ENCODE peak calls at places on chromosomes 4 and X, in ten cellular contexts. One of them, this sample, is unnamed.
A peak's percentile ranks its signal among the peaks of the same experiment; 100 is the strongest.

GRCh38 chr4:150032541-150032940 is 45.7 kb upstream of the DCLK2 start:
- DNase-seq in T-helper 2 cell: no peak
- DNase-seq in NCI-H1105: no peak
- DNase-seq in NCI-H226: no peak
- DNase-seq in hypothalamus: no peak
- DNase-seq in glutamatergic neuron: no peak
- DNase-seq in CD8-positive, alpha-beta memory T cell: no peak
- DNase-seq in substantia nigra: no peak
- DNase-seq in astrocyte of the spinal cord: no peak
- DNase-seq in H54: no peak
- DNase-seq in this sample: no peak

GRCh38 chrX:13487731-13488505 is 81.5 kb upstream of the EGFL6 start:
- DNase-seq in substantia nigra: no peak
- DNase-seq in NCI-H1105: peak; percentile 55
- DNase-seq in NCI-H226: peak; percentile 77
- DNase-seq in glutamatergic neuron: no peak
- DNase-seq in CD8-positive, alpha-beta memory T cell: peak; percentile 44
- DNase-seq in H54: no peak
- DNase-seq in astrocyte of the spinal cord: peak; percentile 85
- DNase-seq in hypothalamus: peak; percentile 0
- DNase-seq in T-helper 2 cell: peak; percentile 64
- DNase-seq in this sample: peak; percentile 48

GRCh38 chrX:152588206-152588605 is 49.5 kb upstream of the GABRQ start:
- DNase-seq in glutamatergic neuron: no peak
- DNase-seq in astrocyte of the spinal cord: peak; percentile 0
- DNase-seq in hypothalamus: no peak
- DNase-seq in NCI-H1105: no peak
- DNase-seq in substantia nigra: no peak
- DNase-seq in NCI-H226: no peak
- DNase-seq in H54: no peak
- DNase-seq in T-helper 2 cell: no peak
- DNase-seq in CD8-positive, alpha-beta memory T cell: no peak
- DNase-seq in this sample: no peak

GRCh38 chr4:41122309-41122708 is 92.0 kb downstream of the APBB2 start:
- DNase-seq in CD8-positive, alpha-beta memory T cell: no peak
- DNase-seq in H54: no peak
- DNase-seq in hypothalamus: no peak
- DNase-seq in NCI-H1105: no peak
- DNase-seq in glutamatergic neuron: no peak
- DNase-seq in NCI-H226: no peak
- DNase-seq in T-helper 2 cell: no peak
- DNase-seq in astrocyte of the spinal cord: no peak
- DNase-seq in substantia nigra: no peak
- DNase-seq in this sample: no peak

GRCh38 chr4:1044469-1045192 is 33.2 kb downstream of the FGFRL1 start:
- DNase-seq in CD8-positive, alpha-beta memory T cell: no peak
- DNase-seq in hypothalamus: no peak
- DNase-seq in glutamatergic neuron: peak; percentile 14
- DNase-seq in substantia nigra: no peak
- DNase-seq in NCI-H1105: no peak
- DNase-seq in astrocyte of the spinal cord: no peak
- DNase-seq in H54: no peak
- DNase-seq in T-helper 2 cell: no peak
- DNase-seq in NCI-H226: no peak
- DNase-seq in this sample: no peak

GRCh38 chr4:38857354-38858096 is 908 bp upstream of the TLR6 start:
- DNase-seq in NCI-H1105: no peak
- DNase-seq in CD8-positive, alpha-beta memory T cell: no peak
- DNase-seq in H54: peak; percentile 40
- DNase-seq in substantia nigra: no peak
- DNase-seq in glutamatergic neuron: no peak
- DNase-seq in hypothalamus: no peak
- DNase-seq in astrocyte of the spinal cord: peak; percentile 96
- DNase-seq in NCI-H226: peak; percentile 83
- DNase-seq in T-helper 2 cell: no peak
- DNase-seq in this sample: peak; percentile 67

GRCh38 chrX:27078371-27078770 is 384.8 kb downstream of the PPP4R3C start:
- DNase-seq in astrocyte of the spinal cord: no peak
- DNase-seq in NCI-H226: no peak
- DNase-seq in glutamatergic neuron: no peak
- DNase-seq in hypothalamus: no peak
- DNase-seq in H54: no peak
- DNase-seq in substantia nigra: no peak
- DNase-seq in T-helper 2 cell: no peak
- DNase-seq in NCI-H1105: no peak
- DNase-seq in CD8-positive, alpha-beta memory T cell: no peak
- DNase-seq in this sample: no peak

GRCh38 chr4:126264839-126265238 is 950.1 kb downstream of the FAT4 start:
- DNase-seq in NCI-H1105: no peak
- DNase-seq in NCI-H226: peak; percentile 48
- DNase-seq in hypothalamus: no peak
- DNase-seq in T-helper 2 cell: no peak
- DNase-seq in H54: peak; percentile 1
- DNase-seq in astrocyte of the spinal cord: peak; percentile 50
- DNase-seq in substantia nigra: no peak
- DNase-seq in CD8-positive, alpha-beta memory T cell: no peak
- DNase-seq in glutamatergic neuron: no peak
- DNase-seq in this sample: no peak

GRCh38 chr4:120070191-120070590 is 3.5 kb upstream of the MAD2L1 start:
- DNase-seq in H54: no peak
- DNase-seq in NCI-H1105: no peak
- DNase-seq in glutamatergic neuron: no peak
- DNase-seq in T-helper 2 cell: no peak
- DNase-seq in astrocyte of the spinal cord: peak; percentile 61
- DNase-seq in substantia nigra: no peak
- DNase-seq in hypothalamus: no peak
- DNase-seq in CD8-positive, alpha-beta memory T cell: no peak
- DNase-seq in NCI-H226: no peak
- DNase-seq in this sample: no peak

GRCh38 chr4:41258783-41259182 is 2.1 kb downstream of the UCHL1 start:
- DNase-seq in glutamatergic neuron: peak; percentile 29
- DNase-seq in astrocyte of the spinal cord: peak; percentile 76
- DNase-seq in hypothalamus: no peak
- DNase-seq in NCI-H226: peak; percentile 41
- DNase-seq in substantia nigra: peak; percentile 6
- DNase-seq in H54: no peak
- DNase-seq in T-helper 2 cell: no peak
- DNase-seq in CD8-positive, alpha-beta memory T cell: no peak
- DNase-seq in NCI-H1105: no peak
- DNase-seq in this sample: peak; percentile 70

GRCh38 chr4:88814043-88814617 is 116.5 kb upstream of the NAP1L5 start:
- DNase-seq in T-helper 2 cell: no peak
- DNase-seq in substantia nigra: no peak
- DNase-seq in CD8-positive, alpha-beta memory T cell: no peak
- DNase-seq in NCI-H1105: no peak
- DNase-seq in hypothalamus: no peak
- DNase-seq in astrocyte of the spinal cord: no peak
- DNase-seq in H54: no peak
- DNase-seq in glutamatergic neuron: no peak
- DNase-seq in NCI-H226: no peak
- DNase-seq in this sample: no peak

GRCh38 chr4:93184093-93184492 is 644.5 kb upstream of the ATOH1 start:
- DNase-seq in NCI-H1105: peak; percentile 72
- DNase-seq in glutamatergic neuron: no peak
- DNase-seq in H54: no peak
- DNase-seq in NCI-H226: no peak
- DNase-seq in T-helper 2 cell: no peak
- DNase-seq in substantia nigra: no peak
- DNase-seq in CD8-positive, alpha-beta memory T cell: no peak
- DNase-seq in astrocyte of the spinal cord: no peak
- DNase-seq in hypothalamus: no peak
- DNase-seq in this sample: no peak